ENCODE peak calls at places on chromosomes 1 and 21, in six cellular contexts. A, R, Y, Q, P and L are unnamed samples.

GRCh38 chr1:31396633-31397351 is 16.2 kb upstream of the SERINC2 start:
- DNase-seq in R (no peak), P (peak; percentile 98), A (peak; percentile 100), Y (no peak), Q (no peak), L (no peak)

GRCh38 chr1:17347769-17348592 is 24.0 kb upstream of the PADI6 start:
- DNase-seq in Y (no peak), P (peak; percentile 11), Q (no peak), R (no peak), A (peak; percentile 15), L (no peak)

GRCh38 chr1:2921970-2922686 is 99.1 kb upstream of the ACTRT2 start:
- DNase-seq in P (no peak), R (no peak), A (no peak), Y (no peak), Q (no peak), L (no peak)

GRCh38 chr1:206117151-206117948 is at the start of gene AVPR1B:
- DNase-seq in Q (peak; percentile 79), A (peak; percentile 34), Y (no peak), P (peak; percentile 16), R (no peak), L (no peak)

GRCh38 chr1:210723646-210724045 is 394.9 kb downstream of the HHAT start:
- DNase-seq in Q (no peak), Y (no peak), A (no peak), R (no peak), P (no peak), L (no peak)

GRCh38 chr1:11151854-11152612 is 37.1 kb upstream of the ANGPTL7 start:
- DNase-seq in A (no peak), R (no peak), P (no peak), Q (no peak), Y (no peak), L (peak; percentile 96)

GRCh38 chr1:205920861-205921558 is 22.2 kb downstream of the SLC26A9 start:
- DNase-seq in Q (no peak), P (no peak), Y (no peak), R (no peak), A (no peak), L (no peak)

GRCh38 chr1:34740161-34740875 is 14.5 kb upstream of the GJB5 start:
- DNase-seq in Q (peak; percentile 57), R (no peak), A (no peak), Y (no peak), P (no peak), L (no peak)

GRCh38 chr21:16196521-16197208 is 466.9 kb downstream of the USP25 start:
- DNase-seq in R (no peak), Y (no peak), Q (no peak), A (peak; percentile 18), P (no peak), L (no peak)

GRCh38 chr1:77424236-77424635 is 142.4 kb downstream of the AK5 start:
- DNase-seq in P (peak; percentile 45), Y (no peak), Q (no peak), A (peak; percentile 68), R (no peak), L (no peak)

GRCh38 chr1:214934035-214934434 is 148.5 kb upstream of the KCNK2 start:
- DNase-seq in A (peak; percentile 16), Y (no peak), R (no peak), Q (no peak), P (no peak), L (no peak)

GRCh38 chr1:10795305-10796021 is 983 bp downstream of the CASZ1 start:
- DNase-seq in R (no peak), Y (no peak), A (no peak), Q (peak; percentile 61), P (no peak), L (no peak)

GRCh38 chr1:12587981-12588620 is 29.9 kb downstream of the DHRS3 start:
- DNase-seq in A (no peak), R (no peak), Q (no peak), Y (no peak), P (no peak), L (no peak)

GRCh38 chr1:155175281-155175926 is 1.8 kb downstream of the TRIM46 start:
- DNase-seq in A (no peak), R (no peak), Q (no peak), P (no peak), Y (no peak), L (no peak)

DNA sequence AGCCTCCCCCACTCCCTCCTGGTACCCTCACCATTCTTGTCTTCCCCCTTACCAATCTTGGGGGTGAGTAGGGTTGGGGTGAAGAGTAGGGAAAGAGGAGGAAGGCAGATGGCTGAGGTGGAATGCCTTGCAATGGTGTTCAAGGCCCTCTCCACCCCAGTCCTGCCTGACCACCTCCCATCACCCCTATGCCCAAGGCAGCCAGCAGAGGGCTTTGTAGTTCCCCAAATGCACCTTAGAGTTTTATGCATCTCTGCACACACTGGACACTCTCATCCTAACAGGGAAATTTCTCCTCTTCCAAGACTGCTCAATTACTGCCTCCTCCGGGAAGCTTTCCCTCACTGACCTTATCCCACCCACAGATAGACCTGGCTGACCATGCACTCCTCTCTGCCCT is 15.4 kb downstream of the KIF17 start:
- DNase-seq in P (no peak), Q (no peak), Y (no peak), R (no peak), A (peak; percentile 17), L (no peak)
- TF ChIP-seq CTCF in P (peak; percentile 50), Q (peak; percentile 46), Y (peak; percentile 60), R (peak; percentile 59), A (peak; percentile 50), L (no peak)

DNA sequence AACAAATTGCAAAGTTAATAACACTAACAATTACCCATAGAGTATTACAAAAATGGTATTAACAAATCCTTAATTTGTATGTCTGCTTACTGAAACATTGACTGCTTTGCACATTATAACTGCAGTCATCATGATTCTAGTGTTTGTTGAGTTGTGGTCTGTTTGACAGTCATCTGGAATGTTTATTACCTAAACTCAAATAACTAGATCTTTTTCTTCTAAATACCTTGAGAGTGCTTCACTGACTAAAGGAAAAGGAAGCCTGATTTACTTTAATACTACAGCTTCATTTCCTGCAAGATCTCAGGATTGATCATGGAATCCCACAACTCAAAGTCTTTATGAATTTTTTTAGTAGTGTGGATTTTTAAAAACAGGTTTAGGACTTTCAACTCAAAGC is 70.0 kb downstream of the HMCN1 start:
- DNase-seq in Q (no peak), Y (no peak), P (no peak), R (no peak), A (peak; percentile 49), L (no peak)
- H3K4me3 ChIP-seq in Q (no peak overlapping the region), Y (no peak overlapping the region), P (no peak overlapping the region), R (no peak overlapping the region), A (no peak overlapping the region), L (no peak overlapping the region)

GRCh38 chr1:230922620-230923019 is 54.3 kb upstream of the C1orf198 start:
- DNase-seq in Q (peak; percentile 11), Y (no peak), A (no peak), R (no peak), P (no peak), L (no peak)
- TF ChIP-seq CTCF in Q (peak; percentile 11), Y (no peak), A (peak; percentile 5), R (peak; percentile 34), P (peak; percentile 28), L (peak; percentile 23)

DNA sequence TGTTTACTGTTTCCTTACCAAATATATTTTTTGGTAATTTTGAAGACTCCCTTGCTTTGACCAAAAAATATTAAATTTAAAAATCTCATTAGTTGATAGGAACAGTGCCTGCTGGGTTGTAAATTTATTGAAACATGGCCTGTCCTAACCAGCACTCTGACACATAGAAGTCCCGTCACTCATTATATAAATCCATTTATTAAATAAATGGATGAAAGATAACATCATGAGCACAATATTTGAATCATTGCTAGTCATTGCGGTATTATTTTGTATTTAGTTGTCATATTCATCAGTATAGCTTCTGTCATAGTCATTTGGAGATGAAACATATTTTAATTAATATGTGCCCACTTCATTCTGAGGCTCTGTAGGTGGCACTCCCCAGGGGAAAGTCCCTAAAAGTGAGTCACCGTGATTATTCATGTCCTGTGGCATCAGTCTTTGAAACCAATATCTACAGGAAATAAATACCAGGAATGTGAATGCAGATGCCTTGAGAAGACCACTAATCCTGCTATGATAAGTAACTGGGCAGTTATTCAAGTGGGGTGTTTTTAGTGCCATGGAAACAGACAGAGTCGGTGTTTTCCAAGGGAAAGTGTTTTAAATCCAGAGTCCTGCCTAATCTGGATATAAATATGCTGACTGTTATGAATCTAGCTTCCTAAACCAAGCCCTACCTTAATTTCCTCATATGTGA is 302.0 kb downstream of the DUSP10 start:
- DNase-seq in A (peak; percentile 95), Q (no peak), R (peak; percentile 94), P (peak; percentile 87), Y (peak; percentile 92), L (no peak)
- H3K4me3 ChIP-seq in A (no peak overlapping the region), Q (no peak overlapping the region), R (no peak overlapping the region), P (no peak overlapping the region), Y (no peak overlapping the region), L (no peak overlapping the region)

GRCh38 chr1:90723561-90724108 is 6.5 kb upstream of the BARHL2 start:
- DNase-seq in Y (no peak), Q (no peak), R (no peak), A (no peak), P (no peak), L (no peak)
- TF ChIP-seq CTCF in Y (peak; percentile 68), Q (peak; percentile 22), R (no peak), A (peak; percentile 13), P (no peak), L (no peak)

GRCh38 chr1:245939756-245940345 is 567.2 kb downstream of the SMYD3 start:
- DNase-seq in P (no peak), Q (peak; percentile 30), A (no peak), Y (no peak), R (no peak), L (no peak)

GRCh38 chr1:245937316-245938045 is 569.6 kb downstream of the SMYD3 start:
- DNase-seq in A (no peak), R (no peak), Y (no peak), Q (no peak), P (no peak), L (no peak)

GRCh38 chr1:245938046-245938435 is 569.0 kb downstream of the SMYD3 start:
- DNase-seq in Q (no peak), P (no peak), A (no peak), R (no peak), Y (no peak), L (no peak)

GRCh38 chr1:245946905-245947304 is 560.2 kb downstream of the SMYD3 start:
- DNase-seq in A (peak; percentile 40), Y (no peak), Q (no peak), P (no peak), R (no peak), L (no peak)

DNA sequence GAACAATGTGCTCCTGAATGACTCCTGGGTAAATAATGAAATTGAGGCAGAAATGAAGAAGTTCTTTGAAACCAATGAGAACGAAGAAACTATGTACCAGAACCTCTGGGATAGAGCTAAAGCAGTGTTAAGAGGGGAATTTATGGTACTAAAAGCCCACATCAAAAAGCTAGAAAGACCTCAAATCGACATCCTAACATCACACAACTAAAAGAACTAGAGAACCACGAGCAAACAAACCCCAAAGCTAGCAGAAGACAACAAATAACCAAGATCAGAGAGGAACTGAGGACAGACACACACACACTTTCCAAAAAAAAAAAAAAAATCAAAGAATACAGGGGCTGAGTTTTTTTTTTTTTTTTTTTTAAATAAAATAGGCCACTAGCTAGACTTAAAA is 564.2 kb downstream of the SMYD3 start:
- DNase-seq in Y (no peak), Q (no peak), P (no peak), A (no peak), R (no peak), L (no peak)
- H3K4me3 ChIP-seq in Y (no peak overlapping the region), Q (no peak overlapping the region), P (no peak overlapping the region), A (no peak overlapping the region), R (no peak overlapping the region), L (no peak overlapping the region)

GRCh38 chr1:184664042-184664659 is 90.5 kb downstream of the EDEM3 start:
- DNase-seq in A (peak; percentile 57), R (peak; percentile 18), Q (peak; percentile 88), Y (no peak), P (peak; percentile 36), L (no peak)
- TF ChIP-seq CTCF in A (peak; percentile 89), R (peak; percentile 95), Q (peak; percentile 97), Y (peak; percentile 93), P (peak; percentile 98), L (no peak)